ENCODE peak calls at places on chromosomes 11 and 22, in four cellular contexts. I is IMR-90, O is endothelial cell of umbilical vein, R is K562. B is an unnamed sample.

GRCh38 chr22:42656578-42656977 is 7.4 kb upstream of the CYB5R3 start:
- DNase-seq in R (peak; percentile 11), O (no peak), I (no peak), B (no peak)

GRCh38 chr11:88315981-88316441 is 21.5 kb downstream of the CTSC start:
- DNase-seq in O (no peak), R (no peak), I (no peak), B (no peak)

GRCh38 chr11:70466596-70466995 is 68.3 kb downstream of the CTTN start:
- DNase-seq in O (no peak), R (no peak), I (no peak), B (no peak)

GRCh38 chr11:92911478-92911877 is 58.0 kb upstream of the MTNR1B start:
- DNase-seq in R (no peak), O (no peak), I (no peak), B (no peak)

GRCh38 chr11:27703453-27703852 is 3.2 kb upstream of the BDNF start:
- DNase-seq in I (peak; percentile 89), O (peak; percentile 17), R (no peak), B (no peak)

GRCh38 chr11:101848262-101848661 is 66.5 kb upstream of the CEP126 start:
- DNase-seq in R (no peak), O (peak; percentile 8), I (peak; percentile 44), B (no peak)

GRCh38 chr22:44448271-44448780 is 49.7 kb downstream of the RTL6 start:
- DNase-seq in I (peak; percentile 94), O (no peak), R (no peak), B (peak; percentile 59)

GRCh38 chr22:45997077-45997774 is 20.3 kb upstream of the WNT7B start:
- DNase-seq in O (peak; percentile 98), R (no peak), I (peak; percentile 95), B (no peak)

GRCh38 chr11:2931771-2932738 is 2.8 kb upstream of the PHLDA2 start:
- DNase-seq in O (no peak), R (no peak), I (no peak), B (no peak)

GRCh38 chr22:49964493-49965290 is 4.1 kb downstream of the PIM3 start:
- DNase-seq in R (no peak), I (no peak), O (no peak), B (no peak)

GRCh38 chr11:105915036-105915435 is 107.0 kb downstream of the MSANTD4 start:
- DNase-seq in R (no peak), O (no peak), I (no peak), B (no peak)

GRCh38 chr22:22037740-22038139 is 55.2 kb upstream of the TOP3B start:
- DNase-seq in R (peak; percentile 89), I (peak; percentile 91), O (peak; percentile 68), B (no peak)

GRCh38 chr11:62011881-62012280 is 44.4 kb upstream of the FTH1 start:
- DNase-seq in O (no peak), R (no peak), I (no peak), B (no peak)

GRCh38 chr22:49512471-49512870 is 315.2 kb downstream of the BRD1 start:
- DNase-seq in R (no peak), I (no peak), O (no peak), B (no peak)

GRCh38 chr11:126468102-126468521 is 112.6 kb downstream of the ST3GAL4 start:
- DNase-seq in R (no peak), O (no peak), I (no peak), B (no peak)
- H3K27ac ChIP-seq in R (no peak overlapping the region), O (no peak overlapping the region), I (no peak overlapping the region), B (no peak overlapping the region)

DNA sequence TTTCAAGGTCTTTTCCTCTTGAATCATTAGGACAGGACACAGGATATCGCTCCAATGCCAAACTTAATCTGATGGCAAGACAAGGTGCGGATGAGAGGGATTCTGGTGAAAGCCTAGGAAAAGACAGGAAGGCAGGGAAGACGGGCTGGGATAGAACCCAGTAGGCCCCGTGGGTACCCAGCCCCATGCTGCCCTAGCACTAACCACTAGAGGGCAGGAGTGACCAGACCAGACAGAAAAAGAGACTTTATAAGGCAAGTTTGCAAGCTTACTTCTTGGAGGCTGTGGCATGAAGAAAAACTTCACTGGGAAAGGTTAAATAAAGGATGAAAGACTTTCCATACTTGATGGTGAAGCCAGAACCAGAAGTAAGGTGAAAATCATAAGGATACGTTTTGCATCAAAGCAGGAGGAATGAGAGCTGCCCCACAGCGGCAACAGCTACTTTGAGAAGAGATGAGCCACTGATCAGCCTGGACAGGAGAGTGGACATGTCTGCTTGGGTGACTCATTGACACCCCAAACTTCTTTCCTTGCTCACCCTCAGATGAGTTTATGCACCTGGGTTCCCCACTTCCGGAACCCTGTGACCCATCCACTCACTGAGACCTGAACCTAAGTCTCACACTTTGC is 39.8 kb downstream of the SYN3 start:
- DNase-seq in I (peak; percentile 29), R (peak; percentile 45), O (peak; percentile 26), B (no peak)
- TF ChIP-seq CTCF in I (peak; percentile 73), R (peak; percentile 71), O (peak; percentile 69), B (peak; percentile 85)

DNA sequence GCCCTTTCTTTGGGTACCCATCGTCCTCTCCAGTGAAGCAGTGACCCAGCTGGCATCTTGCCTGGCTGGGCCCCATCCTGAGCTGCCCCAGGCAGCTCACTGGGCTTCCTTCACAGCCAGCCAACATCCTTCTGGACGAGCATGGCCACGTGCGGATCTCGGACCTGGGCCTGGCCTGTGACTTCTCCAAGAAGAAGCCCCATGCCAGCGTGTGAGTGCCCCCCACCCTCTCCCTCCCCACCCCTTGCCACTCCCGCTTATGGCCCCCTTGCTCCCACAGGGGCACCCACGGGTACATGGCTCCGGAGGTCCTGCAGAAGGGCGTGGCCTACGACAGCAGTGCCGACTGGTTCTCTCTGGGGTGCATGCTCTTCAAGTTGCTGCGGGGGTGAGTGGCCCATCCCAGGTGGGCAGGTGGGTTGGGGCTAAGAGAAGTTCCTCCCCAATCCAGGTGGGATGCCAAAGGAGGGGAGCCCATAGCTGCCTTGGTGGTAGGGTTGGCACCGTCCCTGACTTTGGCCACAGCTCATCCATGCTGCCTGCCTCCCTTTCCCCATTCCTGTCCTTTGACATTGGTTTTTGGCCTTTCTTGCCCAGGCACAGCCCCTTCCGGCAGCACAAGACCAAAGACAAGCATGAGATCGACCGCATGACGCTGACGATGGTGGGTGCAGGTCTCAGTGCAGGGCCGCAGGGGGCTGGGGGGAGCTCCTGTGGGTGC is 6.8 kb upstream of the ANKRD13D start:
- DNase-seq in R (no peak), I (no peak), O (no peak), B (no peak)
- H3K9me1 ChIP-seq in R (no peaks in the 10 kb centered on the region), I (peaks cover 6% of the 10 kb centered on the region), O (no peaks in the 10 kb centered on the region), B (no peaks in the 10 kb centered on the region)

GRCh38 chr22:38882972-38883622 is 11.1 kb upstream of the CBX6 start:
- DNase-seq in I (no peak), O (no peak), R (no peak), B (no peak)

GRCh38 chr22:38881464-38881871 is 9.5 kb upstream of the CBX6 start:
- DNase-seq in O (no peak), I (peak; percentile 81), R (no peak), B (no peak)

GRCh38 chr22:38879961-38880360 is 7.9 kb upstream of the CBX6 start:
- DNase-seq in I (no peak), R (no peak), O (no peak), B (no peak)

GRCh38 chr22:38882480-38882879 is 10.5 kb upstream of the CBX6 start:
- DNase-seq in I (peak; percentile 33), O (no peak), R (no peak), B (no peak)

DNA sequence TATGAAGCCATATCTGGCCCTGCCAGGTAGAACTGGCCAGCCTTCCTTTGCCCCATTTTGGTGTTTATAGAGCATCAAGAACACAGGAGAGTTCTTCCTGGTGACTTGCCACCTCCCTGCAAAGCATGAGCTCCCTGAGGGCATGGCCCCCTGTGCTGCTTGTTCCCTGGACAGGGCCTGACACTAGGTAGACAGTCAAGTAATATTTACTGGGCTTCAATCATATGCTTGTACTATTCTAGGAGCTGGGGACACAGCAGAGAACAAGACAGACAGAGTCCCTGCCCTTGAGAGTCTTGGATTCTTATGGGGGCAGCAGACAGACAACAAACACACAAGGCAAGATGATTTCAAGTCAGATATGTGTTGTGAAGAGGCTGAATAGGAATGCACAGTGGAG is 10.0 kb upstream of the CBX6 start:
- DNase-seq in I (no peak), R (no peak), O (no peak), B (no peak)
- H3K27ac ChIP-seq in I (peak overlapping the region; percentile 58), R (no peak overlapping the region), O (no peak overlapping the region), B (no peak overlapping the region)

DNA sequence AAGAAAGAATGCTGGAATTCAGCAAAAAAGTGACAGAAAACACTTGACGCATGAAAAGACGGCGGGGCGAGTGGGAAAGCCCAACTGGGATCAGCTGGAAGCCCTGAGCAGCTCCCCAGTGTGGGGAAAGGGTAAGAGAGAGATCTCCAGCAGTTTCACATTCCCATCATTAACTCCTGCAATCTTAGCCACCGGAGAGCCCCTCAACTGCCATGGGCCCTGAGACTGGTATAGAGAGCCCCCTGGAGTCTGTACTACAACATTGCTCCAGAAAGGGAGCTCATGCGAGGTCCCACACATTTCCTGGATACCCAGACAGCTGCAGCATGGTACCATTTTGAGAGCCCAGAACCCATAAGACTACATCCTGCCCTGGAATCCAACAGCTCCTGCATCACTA is 31.1 kb downstream of the MRGPRX4 start:
- DNase-seq in R (peak; percentile 59), O (peak; percentile 5), I (peak; percentile 14), B (no peak)
- TF ChIP-seq CTCF in R (peak; percentile 73), O (peak; percentile 45), I (peak; percentile 45), B (peak; percentile 44)

GRCh38 chr11:73320786-73321325 is 12.8 kb downstream of the ARHGEF17 start:
- DNase-seq in I (peak; percentile 40), R (no peak), O (peak; percentile 48), B (no peak)
- H3K9me1 ChIP-seq in I (peaks cover 52% of the 10 kb centered on the region), R (no peaks in the 10 kb centered on the region), O (no peaks in the 10 kb centered on the region), B (no peaks in the 10 kb centered on the region)

GRCh38 chr22:37930270-37930951 is 23.0 kb downstream of the C22orf23 start:
- DNase-seq in R (no peak), O (no peak), I (peak; percentile 14), B (no peak)

GRCh38 chr22:37931893-37932389 is 21.5 kb downstream of the C22orf23 start:
- DNase-seq in I (no peak), R (no peak), O (no peak), B (no peak)

GRCh38 chr22:37929390-37929789 is 23.3 kb downstream of the MICALL1 start:
- DNase-seq in O (no peak), I (no peak), R (no peak), B (no peak)

GRCh38 chr22:37932401-37932800 is 21.0 kb downstream of the C22orf23 start:
- DNase-seq in I (no peak), R (no peak), O (no peak), B (no peak)

DNA sequence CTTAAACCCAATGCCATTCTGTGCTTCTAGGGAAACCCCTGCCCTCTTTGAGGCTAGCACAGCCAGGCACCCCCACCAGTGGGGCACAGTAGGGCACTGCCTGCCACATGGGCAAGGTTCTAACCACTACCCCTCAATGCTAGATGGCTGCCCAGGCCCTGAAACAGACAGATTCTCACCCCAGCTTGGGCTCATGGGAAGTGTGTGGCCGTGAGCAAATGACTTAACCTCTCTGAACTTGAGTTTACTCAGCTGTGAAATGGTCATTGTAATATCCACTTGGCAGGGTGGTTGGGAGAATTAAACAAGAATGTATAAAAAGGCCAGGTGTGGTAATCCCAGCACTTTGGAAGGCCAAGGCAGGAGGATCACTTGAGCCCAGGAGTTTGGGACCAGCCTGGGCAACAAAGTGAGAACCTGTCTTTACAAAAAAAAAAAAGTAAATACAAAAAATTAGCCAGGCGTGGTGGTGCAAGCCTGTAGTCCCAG is 22.4 kb downstream of the C22orf23 start:
- DNase-seq in O (peak; percentile 26), R (no peak), I (no peak), B (no peak)
- H3K27ac ChIP-seq in O (peak overlapping the region; percentile 41), R (no peak overlapping the region), I (no peak overlapping the region), B (no peak overlapping the region)

GRCh38 chr11:119130662-119131061 is 9.3 kb downstream of the HINFP start:
- DNase-seq in R (no peak), O (no peak), I (peak; percentile 43), B (no peak)

GRCh38 chr11:119134389-119134978 is 13.1 kb downstream of the HINFP start:
- DNase-seq in O (no peak), R (no peak), I (no peak), B (no peak)
- TF ChIP-seq CTCF in O (peak; percentile 58), R (peak; percentile 29), I (peak; percentile 31), B (peak; percentile 64)

GRCh38 chr22:20239063-20239950 is 28.8 kb downstream of the RTN4R start:
- DNase-seq in O (peak; percentile 12), I (peak; percentile 17), R (peak; percentile 77), B (no peak)
- H3K9me1 ChIP-seq in O (no peaks in the 10 kb centered on the region), I (no peaks in the 10 kb centered on the region), R (peaks cover 6% of the 10 kb centered on the region), B (no peaks in the 10 kb centered on the region)

B was measured in keratinocyte.